ENCODE peak calls at places on chromosome 22, in four cellular contexts. R is Caco-2; T is NB4; G is CD8-positive, alpha-beta memory T cell. N is an unnamed sample.

GRCh38 chr22:46322711-46323110 is 12.8 kb upstream of the TRMU start:
- DNase-seq in T (no peak), R (no peak), G (no peak), N (peak; percentile 20)

GRCh38 chr22:47267531-47268282 is 505.3 kb downstream of the TBC1D22A start:
- DNase-seq in T (no peak), R (no peak), G (no peak), N (no peak)

GRCh38 chr22:22060200-22061084 is 77.9 kb upstream of the TOP3B start:
- DNase-seq in T (peak; percentile 80), G (peak; percentile 13), R (peak; percentile 71), N (peak; percentile 90)

GRCh38 chr22:43136801-43137200 is 6.4 kb downstream of the MCAT start:
- DNase-seq in R (no peak), T (no peak), G (no peak), N (no peak)

GRCh38 chr22:38452373-38453064 is 2.5 kb downstream of the KCNJ4 start:
- DNase-seq in G (no peak), T (no peak), R (no peak), N (peak; percentile 81)

GRCh38 chr22:45263790-45264269 is 20.9 kb upstream of the UPK3A start:
- DNase-seq in R (peak; percentile 85), G (no peak), T (peak; percentile 86), N (peak; percentile 94)

GRCh38 chr22:47205562-47205961 is 443.1 kb downstream of the TBC1D22A start:
- DNase-seq in R (no peak), G (no peak), T (no peak), N (no peak)

GRCh38 chr22:45645526-45646414 is 25.9 kb upstream of the ATXN10 start:
- DNase-seq in R (peak; percentile 87), G (peak; percentile 66), T (peak; percentile 81), N (peak; percentile 96)

GRCh38 chr22:46263208-46263575 is at the start of gene PKDREJ:
- DNase-seq in R (no peak), T (no peak), G (no peak), N (no peak)

GRCh38 chr22:22816766-22817410 is 70.7 kb upstream of the IGLL5 start:
- DNase-seq in G (no peak), T (no peak), R (no peak), N (no peak)

GRCh38 chr22:24831678-24832077 is 25.7 kb downstream of the SGSM1 start:
- DNase-seq in G (no peak), R (no peak), T (no peak), N (no peak)

GRCh38 chr22:24833881-24834495 is 28.0 kb downstream of the SGSM1 start:
- DNase-seq in G (no peak), R (no peak), T (no peak), N (no peak)

GRCh38 chr22:24826710-24827285 is 20.8 kb downstream of the SGSM1 start:
- DNase-seq in T (no peak), G (no peak), R (no peak), N (no peak)

GRCh38 chr22:24827305-24827704 is 21.3 kb downstream of the SGSM1 start:
- DNase-seq in G (no peak), T (no peak), R (peak; percentile 71), N (no peak)

DNA sequence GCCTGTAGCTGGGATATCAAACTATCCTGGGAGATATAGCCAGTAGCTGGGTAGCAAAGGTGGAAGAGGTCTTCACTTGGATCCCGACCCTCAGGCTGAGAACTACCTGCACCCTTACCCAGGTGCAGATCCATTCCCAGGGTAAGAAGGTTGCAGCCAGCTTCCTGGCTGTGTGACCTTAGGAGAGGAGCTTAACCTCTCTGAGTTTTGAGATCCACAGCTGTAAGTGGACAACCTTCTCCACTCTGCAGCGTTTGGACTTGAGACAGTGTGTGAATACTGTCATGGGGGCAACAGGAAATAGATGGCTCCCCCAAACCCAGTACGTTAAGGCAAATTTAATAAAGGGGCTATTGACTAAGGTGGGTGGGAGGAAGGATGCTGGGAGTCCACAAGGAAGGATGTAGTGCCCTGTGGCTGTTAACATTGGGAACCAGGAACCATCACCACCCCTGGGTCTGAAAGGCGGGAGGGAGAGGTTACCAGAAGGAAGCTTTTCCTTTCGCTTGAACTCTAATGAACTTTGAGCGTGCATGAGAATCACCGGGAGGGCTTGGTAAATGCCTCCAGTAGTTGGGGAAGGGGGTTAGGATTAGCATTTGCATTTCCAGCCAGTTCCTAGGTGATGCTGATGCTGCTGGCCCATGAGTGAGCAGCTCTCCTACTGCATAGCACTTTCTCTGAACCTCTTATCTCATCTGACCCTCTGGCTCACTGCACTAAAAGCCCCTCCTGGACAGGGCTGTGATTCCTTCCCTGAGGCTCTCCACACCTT is 24.4 kb downstream of the SGSM1 start:
- DNase-seq in G (no peak), R (no peak), T (no peak), N (peak; percentile 79)
- H3K4me3 ChIP-seq in G (no peak overlapping the region), R (no peak overlapping the region), T (no peak overlapping the region), N (no peak overlapping the region)

GRCh38 chr22:19753090-19753842 is 7.3 kb upstream of the TBX1 start:
- DNase-seq in R (no peak), T (no peak), G (no peak), N (peak; percentile 90)
- H3K4me3 ChIP-seq in R (no peak overlapping the region), T (no peak overlapping the region), G (no peak overlapping the region), N (no peak overlapping the region)

DNA sequence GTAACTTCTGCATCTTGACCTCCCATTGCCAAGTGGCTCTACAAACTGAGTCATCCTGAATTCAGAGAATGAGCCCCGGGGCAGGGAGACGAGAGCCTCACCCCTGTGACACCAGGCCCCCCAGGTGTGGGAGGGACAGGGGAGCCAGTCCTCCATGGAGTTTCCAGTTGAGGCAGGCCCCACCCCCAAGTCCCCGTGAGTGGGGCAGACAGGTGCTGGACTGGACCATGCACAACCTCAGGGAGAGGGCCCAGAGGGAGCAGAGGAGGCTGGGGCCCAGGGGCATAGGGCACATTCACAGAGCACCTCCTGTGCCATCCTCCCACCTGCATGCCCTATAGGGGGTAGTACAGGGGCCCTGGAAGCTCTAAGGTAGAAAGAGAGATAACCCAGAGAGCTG is 180.8 kb downstream of the BRD1 start:
- DNase-seq in R (no peak), T (no peak), G (no peak), N (no peak)
- H3K4me3 ChIP-seq in R (no peak overlapping the region), T (no peak overlapping the region), G (no peak overlapping the region), N (no peak overlapping the region)

DNA sequence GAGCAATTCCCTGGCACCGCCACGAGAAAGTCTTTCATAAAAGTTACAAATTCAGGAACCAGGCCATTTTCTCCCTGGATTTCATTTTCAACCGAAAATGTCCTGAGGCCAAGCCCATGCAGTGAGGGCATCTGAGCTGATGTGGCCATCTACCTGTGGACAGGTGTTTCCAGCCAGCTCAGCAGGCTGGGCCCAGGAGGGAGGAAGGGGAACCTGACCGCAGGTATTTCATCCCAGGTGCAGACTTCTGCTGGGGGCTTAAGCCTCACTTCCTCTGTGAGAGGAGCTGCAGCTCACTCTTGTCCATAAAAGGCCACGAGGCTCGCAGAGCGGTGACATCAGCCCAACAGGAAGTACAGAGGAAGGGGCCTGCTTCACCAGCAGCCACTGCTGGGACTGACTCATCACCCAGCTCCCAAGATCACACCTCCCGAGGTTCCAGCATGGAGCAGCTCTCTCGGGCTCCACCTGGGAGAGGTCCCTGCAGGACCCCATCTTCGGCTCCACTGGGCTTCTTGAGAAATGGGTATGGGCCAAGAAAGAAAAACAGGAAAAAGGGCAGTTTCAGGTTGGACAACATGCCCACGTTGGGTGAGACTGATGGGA is 56.4 kb downstream of the MYH9 start:
- DNase-seq in T (peak; percentile 94), R (peak; percentile 58), G (peak; percentile 74), N (peak; percentile 69)
- H3K4me3 ChIP-seq in T (peak overlapping the region; percentile 12), R (no peak overlapping the region), G (peak overlapping the region; percentile 62), N (no peak overlapping the region)

DNA sequence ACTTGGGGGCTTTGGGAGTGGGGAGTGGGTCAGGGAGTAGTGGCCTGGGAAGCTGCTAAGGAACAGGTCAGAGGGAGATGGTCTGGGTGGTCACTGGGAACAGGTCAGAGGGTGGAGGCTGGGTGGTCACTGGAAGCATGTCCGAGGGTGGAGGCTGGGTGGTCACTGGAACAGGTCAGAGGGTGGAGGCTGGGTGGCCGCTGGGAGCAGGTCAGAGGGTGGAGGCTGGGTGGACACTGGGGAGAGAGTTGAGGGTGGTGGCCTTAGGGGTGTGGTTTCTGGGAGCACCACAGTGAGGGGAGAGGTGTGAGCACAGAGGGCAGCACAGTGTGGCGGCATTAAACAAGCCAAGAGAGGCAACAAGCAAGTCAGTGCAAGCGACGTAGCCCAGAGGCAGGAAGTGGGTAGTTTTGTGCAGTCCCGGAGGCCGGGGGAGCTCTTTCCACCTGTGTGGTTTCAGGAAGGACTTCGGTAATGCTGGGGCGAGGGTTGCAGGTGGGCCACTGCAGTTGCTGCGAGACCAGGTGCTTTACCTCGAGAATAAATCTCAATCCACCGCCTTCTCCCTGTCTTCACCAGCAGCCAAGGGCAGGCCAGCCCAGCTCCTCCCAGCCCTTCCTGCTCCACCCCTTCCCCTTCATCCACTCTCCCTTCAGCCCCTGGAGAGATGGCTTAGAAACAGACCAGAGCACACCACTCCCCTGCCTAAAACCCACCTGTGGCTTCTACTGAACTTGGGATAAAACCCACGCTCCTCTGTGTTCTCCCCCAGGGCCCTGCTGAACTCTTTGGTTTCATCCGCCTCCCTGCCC is 3.2 kb upstream of the CACNA1I start:
- DNase-seq in R (no peak), G (no peak), T (no peak), N (peak; percentile 62)
- H3K4me3 ChIP-seq in R (no peak overlapping the region), G (peak overlapping the region; percentile 12), T (no peak overlapping the region), N (no peak overlapping the region)

GRCh38 chr22:23896523-23897186 is 2.5 kb downstream of the MIF start:
- DNase-seq in G (no peak), T (peak; percentile 14), R (no peak), N (no peak)

GRCh38 chr22:23894710-23895598 is 771 bp downstream of the MIF start:
- DNase-seq in T (peak; percentile 93), R (peak; percentile 83), G (peak; percentile 60), N (peak; percentile 96)

GRCh38 chr22:23897320-23897719 is 3.1 kb downstream of the MIF start:
- DNase-seq in R (no peak), T (peak; percentile 16), G (no peak), N (no peak)

GRCh38 chr22:23895599-23896144 is 1.5 kb downstream of the MIF start:
- DNase-seq in R (no peak), G (no peak), T (no peak), N (no peak)

GRCh38 chr22:23896166-23896522 is 2.0 kb downstream of the MIF start:
- DNase-seq in G (no peak), T (no peak), R (no peak), N (no peak)
- H3K4me3 ChIP-seq in G (no peak overlapping the region), T (peak overlapping the region; percentile 88), R (no peak overlapping the region), N (no peak overlapping the region)

DNA sequence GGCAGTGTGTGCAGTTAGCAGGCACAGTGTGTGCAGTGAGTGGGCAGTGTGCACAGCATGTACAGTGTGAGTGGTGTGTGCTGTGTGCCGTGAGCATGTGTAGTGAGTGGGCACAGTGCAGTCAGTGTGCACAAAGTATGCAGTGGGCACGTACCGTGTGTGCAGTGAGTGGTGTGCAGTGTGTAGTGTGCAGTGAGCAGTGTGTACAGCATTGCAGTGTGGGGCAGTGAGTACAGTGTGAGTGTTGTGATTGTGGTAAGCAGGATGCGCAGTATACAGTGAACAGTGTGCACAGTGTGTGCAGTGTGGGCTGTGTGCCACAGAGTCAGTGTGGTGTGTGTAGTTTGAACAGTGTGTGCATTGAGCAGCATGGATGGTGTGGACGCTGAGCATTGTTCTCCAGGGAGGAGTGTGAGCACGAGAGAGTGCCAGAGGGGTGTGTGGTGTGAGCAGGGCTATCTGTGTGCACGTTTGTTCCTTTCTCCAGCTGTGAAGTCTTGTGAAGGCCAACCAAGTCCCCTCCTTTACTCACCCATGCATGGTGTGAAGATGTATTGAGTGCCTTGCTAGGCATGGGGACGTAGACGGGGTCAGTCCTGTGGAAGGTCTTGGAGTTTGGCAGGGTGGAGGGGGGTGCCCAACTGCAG is 3.1 kb downstream of the SHANK3 start:
- DNase-seq in T (no peak), G (no peak), R (no peak), N (no peak)
- H3K4me3 ChIP-seq in T (no peak overlapping the region), G (no peak overlapping the region), R (peak overlapping the region; percentile 55), N (peak overlapping the region; percentile 51)

GRCh38 chr22:40638261-40638660 is 1.7 kb upstream of the MRTFA start:
- DNase-seq in R (no peak), G (no peak), T (no peak), N (no peak)
- H3K4me3 ChIP-seq in R (no peak overlapping the region), G (no peak overlapping the region), T (no peak overlapping the region), N (no peak overlapping the region)

GRCh38 chr22:39528681-39529486 is 3.7 kb downstream of the RPS19BP1 start:
- DNase-seq in G (peak; percentile 87), T (peak; percentile 94), R (peak; percentile 94), N (peak; percentile 96)
- H3K4me3 ChIP-seq in G (peak overlapping the region; percentile 25), T (peak overlapping the region; percentile 25), R (no peak overlapping the region), N (no peak overlapping the region)